ENCODE peak calls at places on chromosomes 7 and 10, in eight cellular contexts. S is Ammon's horn; L is T-helper 22 cell; G is NCI-H1694; O is NCI-H460; U is NCI-H2081; J is stimulated activated CD8-positive, alpha-beta memory T cell treated with anti-CD3 and anti-CD28 coated beads, Interleukin-4, amount 100 ng/mL, for 1 hour; K is naive thymus-derived CD8-positive, alpha-beta T cell. N is an unnamed sample.

GRCh38 chr10:35569111-35569707 is 35.9 kb upstream of the GJD4 start:
- DNase-seq in U (no peak), S (no peak), J (no peak), G (no peak), K (no peak), O (no peak), L (no peak), N (no peak)

GRCh38 chr7:128530855-128531104 is 54.2 kb downstream of the METTL2B start:
- DNase-seq in O (no peak), G (no peak), U (no peak), J (peak), K (no peak), S (no peak), L (no peak), N (no peak)

GRCh38 chr7:64046041-64046389 is 781 bp downstream of the ZNF727 start:
- DNase-seq in G (no peak), O (no peak), J (no peak), L (no peak), K (no peak), S (no peak), U (no peak), N (no peak)

GRCh38 chr7:106947244-106947728 is 82.2 kb downstream of the PIK3CG start:
- DNase-seq in U (peak), S (peak), O (peak), K (peak), G (peak), J (no peak), L (no peak), N (no peak)

GRCh38 chr10:17349717-17350116 is 104.7 kb downstream of the ST8SIA6 start:
- DNase-seq in S (no peak), L (no peak), K (no peak), U (no peak), O (no peak), J (no peak), G (no peak), N (no peak)

GRCh38 chr7:106421181-106421762 is 136.5 kb upstream of the NAMPT start:
- DNase-seq in G (no peak), K (no peak), U (no peak), O (no peak), S (peak), L (no peak), J (no peak), N (no peak)

GRCh38 chr7:22864855-22865606 is 42.4 kb upstream of the TOMM7 start:
- DNase-seq in J (no peak), O (no peak), S (no peak), K (no peak), L (no peak), G (no peak), U (no peak), N (no peak)

GRCh38 chr10:124732931-124733536 is 11.1 kb downstream of the FAM53B start:
- DNase-seq in U (no peak), J (no peak), L (peak), O (no peak), G (no peak), S (peak), K (no peak), N (peak)

GRCh38 chr7:82926477-82926876 is 236.2 kb downstream of the PCLO start:
- DNase-seq in K (no peak), S (no peak), J (no peak), L (no peak), U (no peak), O (no peak), G (no peak), N (no peak)

GRCh38 chr7:105637755-105638154 is 56.5 kb upstream of the EFCAB10 start:
- DNase-seq in S (no peak), O (no peak), J (no peak), U (peak), L (no peak), K (no peak), G (no peak), N (no peak)

GRCh38 chr7:44966731-44967538 is 11.9 kb downstream of the MYO1G start:
- DNase-seq in J (no peak), U (peak), G (no peak), O (no peak), K (no peak), S (no peak), L (no peak), N (no peak)

N was measured in T follicular helper cell.